ENCODE peak calls at places on chromosomes 3 and 15, in eight cellular contexts. L, Y, W, M, X, N, S and Q are unnamed samples.

GRCh38 chr3:50436063-50436674 is 67.3 kb downstream of the CACNA2D2 start:
- DNase-seq in W (peak), Y (no peak), L (peak), X (peak), S (peak), N (peak), M (peak), Q (no peak)

GRCh38 chr3:52182203-52182602 is 15.8 kb upstream of the ALAS1 start:
- DNase-seq in N (no peak), Y (no peak), M (no peak), L (no peak), X (no peak), W (no peak), S (no peak), Q (no peak)

GRCh38 chr3:11084098-11084497 is 70.2 kb upstream of the HRH1 start:
- DNase-seq in M (no peak), L (no peak), W (no peak), N (no peak), X (no peak), Y (no peak), S (no peak), Q (no peak)

GRCh38 chr3:28761380-28761779 is 412.8 kb upstream of the AZI2 start:
- DNase-seq in W (no peak), L (no peak), S (no peak), X (no peak), Y (no peak), N (no peak), M (no peak), Q (no peak)

GRCh38 chr3:71673486-71673885 is 51.7 kb downstream of the EIF4E3 start:
- DNase-seq in Y (no peak), N (no peak), S (peak), W (no peak), X (no peak), L (no peak), M (no peak), Q (no peak)

GRCh38 chr3:155572085-155572484 is 172.8 kb downstream of the PLCH1 start:
- DNase-seq in N (no peak), Y (peak), M (no peak), X (no peak), L (no peak), W (no peak), S (no peak), Q (no peak)

GRCh38 chr3:188446014-188446413 is 292.1 kb downstream of the LPP start:
- DNase-seq in W (no peak), N (no peak), X (no peak), Y (no peak), S (no peak), M (no peak), L (no peak), Q (no peak)

GRCh38 chr15:63019539-63020109 is 22.9 kb upstream of the TPM1 start:
- DNase-seq in M (no peak), X (no peak), N (no peak), S (peak), L (peak), W (peak), Y (peak), Q (no peak)

GRCh38 chr15:87547470-87548181 is 708.9 kb downstream of the NTRK3 start:
- DNase-seq in S (no peak), X (no peak), L (no peak), Y (no peak), M (no peak), W (no peak), N (no peak), Q (no peak)

GRCh38 chr15:77354064-77354463 is 65.8 kb downstream of the PEAK1 start:
- DNase-seq in N (no peak), X (no peak), L (no peak), Y (no peak), S (peak), W (no peak), M (no peak), Q (no peak)

GRCh38 chr3:65713016-65713415 is 325.7 kb downstream of the MAGI1 start:
- DNase-seq in L (no peak), X (no peak), S (no peak), N (no peak), M (no peak), Y (peak), W (peak), Q (no peak)

GRCh38 chr15:53202876-53203275 is 412.7 kb upstream of the ONECUT1 start:
- DNase-seq in Y (no peak), N (no peak), W (no peak), X (no peak), L (no peak), S (no peak), M (no peak), Q (no peak)

GRCh38 chr3:139310474-139310933 is 33.3 kb upstream of the MRPS22 start:
- DNase-seq in L (no peak), M (no peak), W (peak), S (peak), N (no peak), Y (peak), X (no peak), Q (no peak)

GRCh38 chr15:89912145-89912673 is 543 bp downstream of the ARPIN start:
- DNase-seq in W (no peak), L (peak), M (no peak), S (peak), X (no peak), N (no peak), Y (no peak), Q (no peak)

GRCh38 chr3:178353292-178353814 is 182.9 kb upstream of the KCNMB2 start:
- DNase-seq in W (no peak), Y (peak), S (no peak), X (no peak), L (no peak), M (no peak), N (no peak), Q (no peak)

GRCh38 chr3:151684104-151684503 is 49.6 kb upstream of the AADACL2 start:
- DNase-seq in Y (no peak), M (no peak), W (no peak), L (no peak), X (no peak), N (no peak), S (no peak), Q (no peak)

GRCh38 chr3:191139771-191140170 is 59.3 kb upstream of the OSTN start:
- DNase-seq in N (no peak), W (no peak), L (no peak), M (no peak), X (no peak), S (no peak), Y (no peak), Q (no peak)

GRCh38 chr3:78911394-78911793 is 856.4 kb downstream of the ROBO1 start:
- DNase-seq in L (no peak), S (no peak), Y (no peak), X (no peak), M (no peak), W (no peak), N (no peak), Q (no peak)

GRCh38 chr3:174488527-174488926 is 370.6 kb upstream of the NAALADL2 start:
- DNase-seq in W (no peak), Y (no peak), S (no peak), X (no peak), L (no peak), N (no peak), M (no peak), Q (no peak)

GRCh38 chr15:99441871-99442267 is 123.9 kb upstream of the MEF2A start:
- DNase-seq in X (no peak), W (no peak), L (peak), Y (no peak), S (no peak), M (no peak), N (peak), Q (peak)

GRCh38 chr3:21752749-21753347 is 1.8 kb upstream of the ZNF385D start:
- DNase-seq in M (no peak), W (peak), Y (peak), L (no peak), S (peak), X (no peak), N (no peak), Q (no peak)

GRCh38 chr3:177089120-177089519 is 108.2 kb downstream of the TBL1XR1 start:
- DNase-seq in S (peak), X (no peak), M (no peak), Y (no peak), W (no peak), L (no peak), N (no peak), Q (no peak)

GRCh38 chr15:75029378-75030022 is 6.1 kb downstream of the PPCDC start:
- DNase-seq in M (peak), W (peak), N (peak), Y (peak), X (peak), L (peak), S (peak), Q (peak)

GRCh38 chr3:55897573-55898224 is 410.6 kb upstream of the WNT5A start:
- DNase-seq in N (no peak), W (no peak), L (no peak), X (no peak), Y (no peak), S (peak), M (no peak), Q (no peak)

GRCh38 chr3:55903680-55904079 is 416.6 kb upstream of the WNT5A start:
- DNase-seq in N (no peak), X (no peak), L (no peak), Y (no peak), M (no peak), W (no peak), S (no peak), Q (no peak)

GRCh38 chr3:55904716-55905115 is 417.6 kb upstream of the WNT5A start:
- DNase-seq in W (no peak), X (no peak), M (no peak), S (no peak), L (no peak), N (no peak), Y (no peak), Q (no peak)

GRCh38 chr3:55896155-55896554 is 409.0 kb upstream of the WNT5A start:
- DNase-seq in Y (no peak), L (no peak), W (no peak), N (no peak), S (no peak), M (no peak), X (no peak), Q (no peak)

GRCh38 chr3:55899887-55900286 is 412.8 kb upstream of the WNT5A start:
- DNase-seq in L (no peak), N (no peak), X (no peak), Y (no peak), M (no peak), S (no peak), W (no peak), Q (no peak)
- TF ChIP-seq CTCF in L (no peak), N (no peak), X (no peak), Y (peak), M (no peak), S (peak), W (peak), Q (no peak)

DNA sequence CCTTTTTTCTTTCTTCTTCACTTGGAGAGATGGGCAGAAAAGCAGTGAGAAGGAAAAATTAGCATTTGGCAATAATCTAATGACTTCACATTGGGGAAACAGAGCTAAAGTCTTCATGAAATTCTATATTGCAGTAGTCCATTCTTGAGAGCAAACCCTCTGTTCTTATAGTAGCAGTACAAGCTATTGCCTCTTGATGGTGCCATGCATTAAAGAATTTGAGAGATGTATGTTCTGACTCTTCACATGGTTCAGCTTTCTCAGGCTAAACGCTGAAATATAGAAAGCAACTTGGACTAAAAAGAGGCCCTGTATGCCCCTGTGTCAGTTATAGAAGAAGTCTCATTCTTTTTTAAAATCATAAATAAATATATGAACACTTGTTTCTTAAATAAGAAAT is 36.0 kb downstream of the PHLDB2 start:
- DNase-seq in X (no peak), S (no peak), N (no peak), Y (peak), W (peak), L (no peak), M (no peak), Q (no peak)
- TF ChIP-seq CTCF in X (no peak), S (peak), N (no peak), Y (peak), W (peak), L (no peak), M (no peak), Q (no peak)

GRCh38 chr3:124529826-124530571 is 200.3 kb upstream of the UMPS start:
- DNase-seq in N (no peak), S (peak), M (no peak), X (no peak), W (peak), L (no peak), Y (no peak), Q (no peak)

GRCh38 chr3:124530916-124531315 is 199.3 kb upstream of the UMPS start:
- DNase-seq in M (no peak), W (no peak), S (peak), Y (no peak), L (no peak), X (no peak), N (no peak), Q (no peak)

GRCh38 chr3:124535306-124535705 is 194.9 kb upstream of the UMPS start:
- DNase-seq in Y (no peak), N (no peak), X (no peak), S (no peak), L (no peak), W (no peak), M (no peak), Q (no peak)

GRCh38 chr3:124526601-124527000 is 203.7 kb upstream of the UMPS start:
- DNase-seq in X (no peak), L (no peak), Y (no peak), N (no peak), S (no peak), W (no peak), M (no peak), Q (no peak)

GRCh38 chr3:124532071-124532470 is 198.2 kb upstream of the UMPS start:
- DNase-seq in L (no peak), Y (no peak), M (no peak), X (no peak), W (no peak), S (peak), N (no peak), Q (no peak)
- TF ChIP-seq CTCF in L (no peak), Y (no peak), M (no peak), X (no peak), W (no peak), S (no peak), N (no peak), Q (no peak)

DNA sequence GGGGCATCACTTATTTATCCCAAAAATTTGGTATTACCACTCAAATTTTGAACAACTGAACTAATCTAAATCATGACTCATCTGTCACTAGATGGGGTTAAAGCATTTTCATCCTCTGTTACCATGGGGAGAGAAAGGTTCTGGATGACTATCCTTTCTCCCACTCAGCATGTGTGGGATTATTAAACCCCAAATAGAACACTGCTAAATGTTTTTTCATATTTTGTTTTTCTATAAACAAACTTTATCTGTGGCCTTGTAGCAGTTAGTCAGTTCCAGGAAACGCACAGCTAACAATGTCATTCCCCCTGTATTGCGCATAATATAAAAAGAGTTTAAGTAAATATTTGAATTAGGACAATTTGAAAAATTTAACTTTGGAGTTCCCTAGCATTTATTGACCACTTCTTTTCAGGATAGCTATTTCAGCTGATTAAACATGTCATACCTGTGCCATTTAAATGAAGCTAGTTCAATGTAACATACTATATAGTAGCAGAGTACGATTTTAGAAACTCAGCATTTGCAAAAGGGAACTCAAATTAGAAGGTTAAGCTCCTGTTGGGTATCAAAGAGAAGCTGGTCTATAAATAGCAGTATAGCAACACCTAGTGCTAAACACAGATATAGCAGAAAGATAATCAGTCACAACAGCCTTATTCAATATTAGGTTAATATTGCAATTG is 9.2 kb upstream of the TMEM212 start:
- DNase-seq in S (peak), L (no peak), M (no peak), Y (no peak), W (peak), N (no peak), X (no peak), Q (no peak)
- TF ChIP-seq CTCF in S (peak), L (no peak), M (no peak), Y (peak), W (peak), N (no peak), X (no peak), Q (no peak)

DNA sequence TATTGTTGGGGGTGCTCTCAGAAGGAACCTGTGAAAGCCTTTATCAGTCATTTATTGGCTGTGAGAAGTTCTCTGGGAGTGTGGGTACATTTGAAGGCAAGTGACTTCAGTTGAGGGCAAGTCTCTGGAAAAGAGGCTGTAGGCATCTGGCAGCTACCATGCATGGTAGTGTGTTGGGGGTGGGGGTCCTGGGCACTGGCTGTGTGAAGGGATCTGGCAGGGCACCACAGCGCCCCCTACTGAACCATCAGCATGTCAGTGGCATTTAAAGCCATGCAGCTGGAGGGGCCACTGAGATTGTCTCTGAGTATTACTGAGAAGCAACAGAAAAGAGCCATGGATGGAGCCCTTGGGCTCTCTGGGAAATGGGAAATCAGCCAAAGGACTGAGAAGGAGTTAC is 30.6 kb downstream of the CRTAP start:
- DNase-seq in N (no peak), M (no peak), S (no peak), L (peak), W (no peak), Y (no peak), X (peak), Q (no peak)
- TF ChIP-seq CTCF in N (no peak), M (no peak), S (no peak), L (no peak), W (peak), Y (peak), X (peak), Q (no peak)